ENCODE peak calls at places on chromosomes 6 and 20, in ten cellular contexts. N is IMR-90; E is cardiac muscle cell; X is gastrocnemius medialis; Z is A673; G is pancreas; Q is CD4-positive, alpha-beta T cell; K is fibroblast of lung; C is left ventricle myocardium inferior; F is endodermal cell. D is an unnamed sample.

GRCh38 chr6:98463038-98463437 is 371.3 kb upstream of the POU3F2 start:
- DNase-seq in N (no peak), E (no peak), X (no peak), Z (no peak), G (no peak), Q (no peak), K (no peak), C (no peak), F (no peak), D (no peak)

GRCh38 chr6:3023663-3024483 is 24.2 kb downstream of the NQO2 start:
- DNase-seq in N (peak), E (peak), X (peak), Z (peak), G (peak), Q (peak), K (peak), C (peak), F (peak), D (peak)

GRCh38 chr20:44218441-44218840 is 7.9 kb upstream of the OSER1 start:
- DNase-seq in N (no peak), E (no peak), X (no peak), Z (no peak), G (no peak), Q (peak), K (no peak), C (no peak), F (no peak), D (no peak)

GRCh38 chr6:43990627-43991619 is 136.3 kb downstream of the MRPL14 start:
- DNase-seq in N (peak), E (peak), X (peak), Z (no peak), G (peak), Q (no peak), K (peak), C (no peak), F (no peak), D (no peak)

GRCh38 chr6:25942561-25943147 is 12.2 kb upstream of the SLC17A2 start:
- DNase-seq in N (peak), E (peak), X (no peak), Z (peak), G (no peak), Q (no peak), K (peak), C (no peak), F (no peak), D (no peak)

GRCh38 chr6:112618796-112619195 is 271.7 kb downstream of the RFPL4B start:
- DNase-seq in N (no peak), E (peak), X (no peak), Z (peak), G (no peak), Q (no peak), K (peak), C (no peak), F (peak), D (no peak)

GRCh38 chr20:46011631-46012482 is 3.1 kb downstream of the MMP9 start:
- DNase-seq in N (peak), E (peak), X (no peak), Z (peak), G (no peak), Q (peak), K (peak), C (peak), F (peak), D (no peak)

GRCh38 chr20:54822407-54822806 is 347.0 kb downstream of the DOK5 start:
- DNase-seq in N (no peak), E (no peak), X (no peak), Z (no peak), G (no peak), Q (no peak), K (no peak), C (no peak), F (no peak), D (no peak)

GRCh38 chr20:10250902-10251301 is 32.3 kb downstream of the SNAP25 start:
- DNase-seq in N (no peak), E (no peak), X (no peak), Z (no peak), G (no peak), Q (no peak), K (no peak), C (no peak), F (no peak), D (no peak)

GRCh38 chr6:18596529-18596835 is 209.3 kb downstream of the RNF144B start:
- DNase-seq in N (no peak), E (no peak), X (no peak), Z (no peak), G (no peak), Q (no peak), K (no peak), C (no peak), F (no peak), D (no peak)

GRCh38 chr6:16150098-16150497 is 21.2 kb downstream of the MYLIP start:
- DNase-seq in N (no peak), E (no peak), X (no peak), Z (no peak), G (no peak), Q (no peak), K (no peak), C (no peak), F (no peak), D (no peak)

GRCh38 chr6:26103141-26103769 is 16.0 kb downstream of the HFE start:
- DNase-seq in N (peak), E (peak), X (no peak), Z (no peak), G (no peak), Q (no peak), K (peak), C (no peak), F (no peak), D (no peak)

GRCh38 chr6:13767121-13767794 is 47.1 kb downstream of the MCUR1 start:
- DNase-seq in N (peak), E (peak), X (peak), Z (peak), G (peak), Q (peak), K (peak), C (peak), F (peak), D (no peak)

GRCh38 chr20:23048283-23049200 is 930 bp downstream of the THBD start:
- DNase-seq in N (peak), E (peak), X (peak), Z (peak), G (peak), Q (no peak), K (peak), C (peak), F (peak), D (no peak)
- TF ChIP-seq CTCF in N (peak), E (peak), X (peak), Z (no peak), G (peak), Q (no peak), K (peak), C (peak), F (peak), D (no peak)

DNA sequence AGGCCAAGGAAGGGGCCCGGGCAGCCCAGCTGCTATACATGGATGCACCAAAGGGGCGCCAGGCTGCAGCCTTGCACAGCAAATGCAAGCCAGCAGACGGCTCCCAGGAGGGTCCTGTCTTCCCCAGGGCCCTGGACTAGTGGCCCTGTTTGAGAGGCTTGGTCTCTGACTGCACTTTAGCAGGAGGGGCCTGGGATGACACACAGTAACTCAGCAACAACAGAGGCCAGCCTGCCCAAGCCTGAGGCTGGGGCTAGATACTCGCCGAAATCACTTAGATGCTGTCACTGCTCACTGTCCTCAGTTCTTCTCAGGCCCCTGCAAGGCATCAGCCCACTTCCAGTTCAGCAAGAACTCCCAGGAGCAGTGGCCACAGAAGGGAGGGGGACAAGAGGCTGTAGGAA is 73.5 kb downstream of the TRAM2 start:
- DNase-seq in N (no peak), E (no peak), X (no peak), Z (no peak), G (no peak), Q (no peak), K (no peak), C (peak), F (peak), D (no peak)
- TF ChIP-seq CTCF in N (no peak), E (no peak), X (no peak), Z (no peak), G (no peak), Q (no peak), K (no peak), C (peak), F (peak), D (no peak)

GRCh38 chr6:5213851-5214507 is 46.8 kb downstream of the LYRM4 start:
- DNase-seq in N (peak), E (peak), X (no peak), Z (no peak), G (no peak), Q (no peak), K (peak), C (no peak), F (no peak), D (no peak)
- TF ChIP-seq CTCF in N (peak), E (peak), X (no peak), Z (peak), G (no peak), Q (no peak), K (no peak), C (peak), F (peak), D (no peak)

GRCh38 chr20:41017448-41018042 is 11.1 kb upstream of the TOP1 start:
- DNase-seq in N (no peak), E (no peak), X (no peak), Z (no peak), G (no peak), Q (no peak), K (no peak), C (no peak), F (no peak), D (no peak)

GRCh38 chr20:41014557-41015088 is 14.0 kb upstream of the TOP1 start:
- DNase-seq in N (peak), E (no peak), X (no peak), Z (no peak), G (no peak), Q (no peak), K (no peak), C (no peak), F (no peak), D (no peak)

GRCh38 chr20:41023549-41023948 is 5.1 kb upstream of the TOP1 start:
- DNase-seq in N (no peak), E (no peak), X (no peak), Z (no peak), G (no peak), Q (no peak), K (no peak), C (no peak), F (no peak), D (no peak)

GRCh38 chr20:41018153-41018552 is 10.5 kb upstream of the TOP1 start:
- DNase-seq in N (peak), E (no peak), X (no peak), Z (no peak), G (no peak), Q (no peak), K (no peak), C (no peak), F (no peak), D (no peak)
- TF ChIP-seq CTCF in N (no peak), E (no peak), X (no peak), Z (no peak), G (no peak), Q (no peak), K (no peak), C (no peak), F (no peak), D (no peak)

DNA sequence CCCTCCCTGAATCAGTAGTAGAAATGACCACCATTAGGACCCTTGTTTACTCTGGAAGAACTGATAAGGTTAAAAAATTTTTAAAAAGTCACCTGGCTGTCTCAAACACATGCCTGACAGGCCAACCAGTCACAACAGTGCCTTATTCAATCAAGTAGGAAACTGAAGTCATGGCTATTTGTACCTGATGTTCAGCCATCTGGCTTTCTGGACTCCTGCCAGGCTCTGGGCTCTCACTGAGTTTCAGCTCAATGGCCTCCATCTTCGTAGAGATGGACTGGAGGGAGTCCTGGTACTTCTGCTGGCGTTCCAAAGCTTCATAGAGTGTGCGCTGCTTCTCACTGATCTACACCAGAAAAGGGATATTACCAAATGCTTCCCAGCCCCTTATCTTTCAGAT is 343.8 kb downstream of the SYNE1 start:
- DNase-seq in N (no peak), E (no peak), X (peak), Z (no peak), G (peak), Q (no peak), K (no peak), C (peak), F (no peak), D (no peak)
- TF ChIP-seq CTCF in N (no peak), E (no peak), X (no peak), Z (no peak), G (no peak), Q (no peak), K (no peak), C (no peak), F (no peak), D (no peak)

GRCh38 chr6:136524936-136525413 is 25.2 kb downstream of the MAP7 start:
- DNase-seq in N (no peak), E (no peak), X (no peak), Z (no peak), G (no peak), Q (no peak), K (no peak), C (no peak), F (peak), D (no peak)

GRCh38 chr6:136527831-136528230 is 22.4 kb downstream of the MAP7 start:
- DNase-seq in N (no peak), E (no peak), X (no peak), Z (no peak), G (no peak), Q (no peak), K (no peak), C (no peak), F (no peak), D (no peak)

GRCh38 chr6:136525586-136526195 is 24.5 kb downstream of the MAP7 start:
- DNase-seq in N (no peak), E (peak), X (no peak), Z (no peak), G (no peak), Q (no peak), K (no peak), C (no peak), F (peak), D (no peak)

GRCh38 chr6:136526937-136527336 is 23.3 kb downstream of the MAP7 start:
- DNase-seq in N (no peak), E (no peak), X (no peak), Z (no peak), G (no peak), Q (no peak), K (no peak), C (no peak), F (no peak), D (no peak)

DNA sequence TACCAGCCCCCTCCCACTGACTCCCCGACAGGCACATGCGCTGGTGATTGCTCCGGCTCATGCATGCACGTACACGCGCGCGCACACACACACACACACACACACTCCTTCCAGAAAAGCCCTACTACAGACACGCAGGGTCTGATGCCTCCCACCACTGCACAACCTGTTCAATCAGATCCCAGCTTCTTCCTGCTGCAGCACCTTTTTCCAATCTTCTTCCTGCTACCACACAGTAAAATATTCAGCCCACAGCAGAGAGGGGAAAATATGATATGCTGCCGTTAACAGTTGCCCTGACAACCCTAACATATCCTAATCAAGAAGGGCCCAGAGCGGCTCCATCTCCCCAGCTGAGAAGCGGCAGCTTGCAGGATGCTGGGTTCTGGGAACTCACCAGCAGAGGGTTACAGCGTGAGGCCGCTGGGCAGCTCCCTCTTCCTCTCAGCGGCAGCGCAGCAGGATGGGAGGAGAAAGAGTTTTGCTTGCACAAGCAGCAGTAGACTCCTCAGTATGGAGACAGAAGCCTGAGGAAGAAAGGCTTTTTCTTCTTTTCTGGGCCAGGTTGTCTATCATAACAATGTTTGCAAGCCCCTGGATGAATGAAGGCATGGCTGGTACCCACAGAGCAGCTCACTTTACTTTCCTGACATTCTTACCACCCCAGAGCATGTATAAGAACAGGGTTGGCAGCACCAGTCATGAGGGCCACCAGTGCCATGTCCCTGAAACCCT is 23.9 kb downstream of the MAP7 start:
- DNase-seq in N (peak), E (peak), X (no peak), Z (peak), G (peak), Q (peak), K (peak), C (peak), F (peak), D (no peak)
- TF ChIP-seq CTCF in N (peak), E (peak), X (no peak), Z (no peak), G (no peak), Q (no peak), K (peak), C (peak), F (peak), D (no peak)

GRCh38 chr20:1209447-1210387 is 6.5 kb downstream of the C20orf202 start:
- DNase-seq in N (peak), E (no peak), X (no peak), Z (no peak), G (no peak), Q (no peak), K (no peak), C (no peak), F (no peak), D (no peak)
- TF ChIP-seq CTCF in N (peak), E (peak), X (no peak), Z (peak), G (no peak), Q (no peak), K (peak), C (peak), F (peak), D (no peak)

D was measured in activated B cell treated with CpG ODN at 0.5 μM for 24 hours.